ENCODE peak calls at places on chromosomes 6 and 20, in five cellular contexts. F is body of pancreas, T is kidney, A is heart left ventricle, W is mammary epithelial cell. B is an unnamed sample.

GRCh38 chr6:92906385-92906784 is 513.0 kb downstream of the EPHA7 start:
- DNase-seq in F (no peak), T (no peak), A (no peak), W (no peak), B (no peak)

GRCh38 chr6:45728674-45729073 is 287.0 kb downstream of the CLIC5 start:
- DNase-seq in F (no peak), T (no peak), A (no peak), W (peak; percentile 58), B (no peak)

GRCh38 chr6:121677551-121677950 is 242.1 kb downstream of the GJA1 start:
- DNase-seq in F (no peak), T (no peak), A (no peak), W (no peak), B (no peak)

GRCh38 chr20:47784599-47785320 is 521 bp downstream of the SULF2 start:
- DNase-seq in F (no peak), T (peak; percentile 84), A (peak; percentile 48), W (peak; percentile 62), B (no peak)

GRCh38 chr6:169994734-169995133 is 243.3 kb downstream of the ERMARD start:
- DNase-seq in F (no peak), T (no peak), A (no peak), W (no peak), B (no peak)

GRCh38 chr6:79334674-79335073 is 100.2 kb upstream of the HMGN3 start:
- DNase-seq in F (no peak), T (no peak), A (no peak), W (peak; percentile 50), B (no peak)

GRCh38 chr6:106973018-106973840 is 1.3 kb downstream of the CD24 start:
- DNase-seq in F (peak; percentile 39), T (peak; percentile 73), A (no peak), W (peak; percentile 30), B (no peak)

GRCh38 chr6:159720708-159721107 is 6.6 kb upstream of the WTAP start:
- DNase-seq in F (peak; percentile 59), T (no peak), A (no peak), W (peak; percentile 52), B (no peak)

GRCh38 chr6:157667211-157668033 is 155.6 kb upstream of the SNX9 start:
- DNase-seq in F (peak; percentile 51), T (no peak), A (peak; percentile 39), W (peak; percentile 32), B (no peak)

GRCh38 chr6:169112483-169113320 is 140.9 kb downstream of the THBS2 start:
- DNase-seq in F (no peak), T (no peak), A (no peak), W (no peak), B (no peak)

GRCh38 chr6:24359640-24360454 is 2.0 kb upstream of the DCDC2 start:
- DNase-seq in F (peak; percentile 93), T (peak; percentile 97), A (peak; percentile 51), W (peak; percentile 74), B (no peak)

GRCh38 chr6:136508701-136509387 is 41.4 kb downstream of the MAP7 start:
- DNase-seq in F (no peak), T (no peak), A (no peak), W (peak; percentile 71), B (no peak)

GRCh38 chr20:58058421-58059140 is 169.9 kb downstream of the ANKRD60 start:
- DNase-seq in F (no peak), T (no peak), A (no peak), W (no peak), B (peak; percentile 48)

GRCh38 chr20:38073307-38074010 is 39.9 kb downstream of the RPRD1B start:
- DNase-seq in F (peak; percentile 41), T (no peak), A (peak; percentile 72), W (peak; percentile 78), B (no peak)

GRCh38 chr6:136863752-136864151 is 41.4 kb downstream of the PEX7 start:
- DNase-seq in F (no peak), T (no peak), A (no peak), W (no peak), B (no peak)

GRCh38 chr20:10040070-10040970 is 5.5 kb downstream of the ANKEF1 start:
- DNase-seq in F (no peak), T (no peak), A (no peak), W (peak; percentile 79), B (no peak)

GRCh38 chr6:44105146-44105545 is 22.1 kb downstream of the MRPL14 start:
- DNase-seq in F (no peak), T (no peak), A (no peak), W (no peak), B (no peak)

GRCh38 chr20:62708591-62709536 is at the start of gene NTSR1:
- DNase-seq in F (no peak), T (peak; percentile 56), A (no peak), W (peak; percentile 40), B (peak; percentile 86)

GRCh38 chr6:82363368-82364086 is at the start of gene TPBG:
- DNase-seq in F (peak; percentile 52), T (peak; percentile 90), A (peak; percentile 45), W (peak; percentile 88), B (no peak)

GRCh38 chr20:59015812-59016711 is 3.2 kb upstream of the TUBB1 start:
- DNase-seq in F (no peak), T (no peak), A (no peak), W (no peak), B (no peak)

GRCh38 chr20:41733151-41733550 is 115.0 kb upstream of the CHD6 start:
- DNase-seq in F (no peak), T (no peak), A (no peak), W (no peak), B (no peak)

GRCh38 chr20:6184086-6184485 is 61.3 kb upstream of the FERMT1 start:
- DNase-seq in F (no peak), T (no peak), A (no peak), W (no peak), B (no peak)

GRCh38 chr6:116206231-116206903 is 47.5 kb downstream of the TSPYL4 start:
- DNase-seq in F (no peak), T (no peak), A (no peak), W (peak; percentile 80), B (no peak)

GRCh38 chr20:59248031-59248684 is 52.3 kb upstream of the EDN3 start:
- DNase-seq in F (no peak), T (no peak), A (no peak), W (no peak), B (no peak)

GRCh38 chr20:4813839-4814695 is 92.4 kb downstream of the PRND start:
- DNase-seq in F (peak; percentile 10), T (peak; percentile 75), A (no peak), W (no peak), B (peak; percentile 61)

GRCh38 chr6:169490830-169491229 is 211.0 kb downstream of the WDR27 start:
- DNase-seq in F (no peak), T (no peak), A (no peak), W (no peak), B (no peak)

GRCh38 chr6:108556864-108557493 is 3.7 kb upstream of the FOXO3 start:
- DNase-seq in F (no peak), T (peak; percentile 70), A (no peak), W (no peak), B (no peak)

GRCh38 chr6:54266400-54266923 is 41.8 kb upstream of the TINAG start:
- DNase-seq in F (no peak), T (no peak), A (no peak), W (no peak), B (no peak)

GRCh38 chr6:156778615-156779205 is 1.5 kb downstream of the ARID1B start:
- DNase-seq in F (peak; percentile 70), T (peak; percentile 90), A (peak; percentile 71), W (peak; percentile 52), B (no peak)

DNA sequence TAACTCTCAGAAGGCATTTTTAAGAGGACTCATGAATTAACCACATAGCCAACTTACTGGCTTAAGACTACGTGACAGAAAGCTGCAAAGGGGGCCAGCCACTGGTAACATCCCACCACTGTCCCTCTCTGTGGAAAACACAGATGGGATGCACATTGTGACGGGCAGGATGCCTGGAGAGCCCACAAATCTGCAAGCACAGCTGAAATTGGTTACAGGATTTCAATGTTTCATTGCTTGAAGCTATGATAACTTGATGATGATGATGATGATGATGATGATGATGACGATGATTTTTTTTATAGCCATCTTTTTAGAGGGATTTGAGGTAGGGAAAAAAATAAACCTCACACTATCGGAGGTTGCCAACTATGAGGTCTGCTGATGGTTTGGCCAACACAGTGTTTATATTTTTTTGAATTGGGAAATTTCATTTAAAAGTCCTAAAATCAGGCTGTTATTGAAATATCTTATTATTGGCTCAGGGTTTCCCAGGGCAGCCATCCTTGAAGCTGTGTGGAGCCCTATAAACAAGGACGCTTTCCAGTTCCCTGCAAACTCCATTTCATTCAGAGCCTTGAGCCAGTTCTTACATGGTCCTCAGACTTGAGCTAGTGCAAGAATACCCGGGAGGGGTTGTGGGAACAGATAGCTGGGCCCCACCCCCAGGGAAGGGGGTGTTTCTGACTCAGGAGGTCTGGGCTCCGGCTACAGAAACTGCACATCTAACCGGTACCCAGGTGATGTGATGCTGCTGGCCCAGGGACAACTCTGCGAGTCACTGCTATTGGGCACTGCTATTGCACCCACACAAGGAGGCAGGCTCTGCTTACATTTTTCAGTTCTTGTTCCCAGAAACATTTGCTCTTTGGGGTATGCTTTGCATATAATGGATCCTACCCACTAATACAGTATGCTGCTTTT is 27.1 kb downstream of the BCAS1 start:
- DNase-seq in F (no peak), T (no peak), A (no peak), W (peak; percentile 59), B (no peak)
- TF ChIP-seq CTCF in F (no peak), T (no peak), A (no peak), W (peak; percentile 35), B (no peak)

DNA sequence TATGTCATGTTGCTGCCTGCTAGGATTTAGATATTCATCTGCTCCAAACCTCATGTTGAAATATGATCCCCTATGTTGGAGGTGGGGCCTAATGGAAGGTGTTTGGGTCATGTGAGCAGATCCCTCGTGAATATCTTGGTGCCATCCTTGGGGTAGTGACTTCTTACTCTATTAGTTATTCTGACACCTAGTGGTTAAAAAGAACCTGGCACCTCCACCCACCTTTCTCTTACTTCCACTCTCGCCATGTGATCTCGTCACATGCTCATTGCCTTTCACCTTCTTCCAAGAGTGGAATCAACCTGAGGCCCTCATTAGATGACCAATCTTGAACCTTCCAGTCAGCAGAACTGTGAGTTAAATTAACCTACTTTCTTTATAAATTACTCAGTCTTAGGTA is 549.4 kb upstream of the SYNCRIP start:
- DNase-seq in F (peak; percentile 45), T (no peak), A (no peak), W (peak; percentile 22), B (no peak)
- TF ChIP-seq CTCF in F (peak; percentile 56), T (peak; percentile 3), A (no peak), W (peak; percentile 27), B (peak; percentile 65)

GRCh38 chr6:1878330-1878729 is 268.6 kb downstream of the FOXC1 start:
- DNase-seq in F (no peak), T (no peak), A (no peak), W (no peak), B (no peak)
- TF ChIP-seq CTCF in F (no peak), T (no peak), A (no peak), W (no peak), B (no peak)

DNA sequence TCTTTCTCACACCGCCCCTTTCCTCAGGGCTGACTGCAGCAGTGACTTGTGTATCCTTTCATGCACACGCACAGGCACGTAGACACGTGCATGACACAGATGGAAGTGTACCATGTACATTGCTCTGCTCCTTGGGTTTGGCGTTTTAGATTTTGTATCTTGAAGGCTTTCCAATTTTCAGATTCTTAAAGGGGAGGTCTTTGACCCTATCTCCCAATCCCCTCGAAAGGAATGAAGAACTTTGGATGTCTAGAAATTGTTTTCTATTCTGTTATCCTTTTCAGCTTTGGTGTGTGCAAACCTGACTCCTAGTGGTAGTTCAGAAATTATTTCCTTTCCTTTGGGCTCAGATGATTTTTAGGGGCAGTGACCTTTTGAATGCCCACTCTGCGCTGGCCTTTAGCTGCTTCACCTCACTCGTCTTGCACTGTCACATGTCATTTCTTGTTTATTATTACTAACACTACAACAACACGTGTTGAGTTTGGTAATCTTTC is 63.0 kb downstream of the HIVEP1 start:
- DNase-seq in F (no peak), T (no peak), A (no peak), W (peak; percentile 45), B (no peak)
- TF ChIP-seq CTCF in F (peak; percentile 40), T (peak; percentile 38), A (peak; percentile 39), W (peak; percentile 42), B (peak; percentile 79)

GRCh38 chr6:52261229-52261628 is 16.9 kb upstream of the IL17F start:
- DNase-seq in F (no peak), T (no peak), A (no peak), W (peak; percentile 11), B (no peak)
- TF ChIP-seq CTCF in F (no peak), T (no peak), A (no peak), W (no peak), B (no peak)

B was measured in chondrocyte.